ENCODE peak calls at places on chromosomes 12 and 14, in eight cellular contexts. W, E, Q, T, A, K, H and U are unnamed samples.
A peak's percentile ranks its signal among the peaks of the same experiment; 100 is the strongest.

GRCh38 chr12:46219892-46220655 is 48.8 kb downstream of the SLC38A1 start:
- DNase-seq in W (peak; percentile 86), E (no peak), Q (no peak), T (no peak), A (no peak), K (peak; percentile 32), H (peak; percentile 81), U (no peak)

GRCh38 chr12:40515041-40515825 is 177.0 kb upstream of the CNTN1 start:
- DNase-seq in W (no peak), E (no peak), Q (no peak), T (no peak), A (no peak), K (no peak), H (no peak), U (no peak)

GRCh38 chr12:124656947-124657434 is 89.6 kb upstream of the NCOR2 start:
- DNase-seq in W (no peak), E (no peak), Q (no peak), T (no peak), A (no peak), K (no peak), H (no peak), U (no peak)

GRCh38 chr12:96395236-96395635 is 5.0 kb downstream of the CDK17 start:
- DNase-seq in W (no peak), E (no peak), Q (no peak), T (no peak), A (no peak), K (no peak), H (no peak), U (no peak)

GRCh38 chr12:95205685-95206084 is 11.6 kb downstream of the FGD6 start:
- DNase-seq in W (peak; percentile 90), E (peak; percentile 40), Q (no peak), T (peak; percentile 28), A (no peak), K (peak; percentile 83), H (no peak), U (no peak)

GRCh38 chr12:102513739-102514138 is 33.4 kb upstream of the IGF1 start:
- DNase-seq in W (peak; percentile 15), E (no peak), Q (no peak), T (no peak), A (no peak), K (no peak), H (no peak), U (no peak)

GRCh38 chr12:101839324-101840283 is 8.8 kb upstream of the GNPTAB start:
- DNase-seq in W (peak; percentile 68), E (peak; percentile 48), Q (peak; percentile 35), T (peak; percentile 48), A (no peak), K (peak; percentile 69), H (peak; percentile 63), U (peak; percentile 77)

GRCh38 chr14:69880051-69880487 is 853 bp downstream of the SMOC1 start:
- DNase-seq in W (peak; percentile 29), E (no peak), Q (no peak), T (no peak), A (no peak), K (no peak), H (no peak), U (no peak)

GRCh38 chr12:6752181-6752930 is 585 bp downstream of the MLF2 start:
- DNase-seq in W (peak; percentile 62), E (peak; percentile 45), Q (peak; percentile 73), T (no peak), A (peak; percentile 83), K (peak; percentile 69), H (peak; percentile 34), U (no peak)

GRCh38 chr14:34064349-34064748 is 113.5 kb upstream of the EGLN3 start:
- DNase-seq in W (peak; percentile 11), E (peak; percentile 39), Q (peak; percentile 67), T (peak; percentile 51), A (no peak), K (no peak), H (no peak), U (peak; percentile 31)

GRCh38 chr14:69794791-69795190 is 2.2 kb downstream of the SLC10A1 start:
- DNase-seq in W (no peak), E (no peak), Q (no peak), T (no peak), A (no peak), K (no peak), H (no peak), U (no peak)

GRCh38 chr12:12719496-12719895 is 2.3 kb downstream of the CDKN1B start:
- DNase-seq in W (no peak), E (no peak), Q (no peak), T (no peak), A (no peak), K (peak; percentile 29), H (no peak), U (no peak)

GRCh38 chr12:45192041-45192695 is 23.7 kb upstream of the ANO6 start:
- DNase-seq in W (peak; percentile 73), E (no peak), Q (no peak), T (no peak), A (no peak), K (peak; percentile 69), H (peak; percentile 21), U (no peak)

GRCh38 chr14:69043007-69043444 is 63.9 kb upstream of the ACTN1 start:
- DNase-seq in W (no peak), E (peak; percentile 45), Q (peak; percentile 55), T (peak; percentile 39), A (no peak), K (no peak), H (no peak), U (peak; percentile 51)

GRCh38 chr12:97960741-97961608 is 498.4 kb downstream of the RMST start:
- DNase-seq in W (no peak), E (no peak), Q (no peak), T (no peak), A (no peak), K (peak; percentile 31), H (peak; percentile 6), U (peak; percentile 28)

GRCh38 chr14:103301512-103302197 is 32.4 kb upstream of the EIF5 start:
- DNase-seq in W (no peak), E (no peak), Q (no peak), T (no peak), A (no peak), K (no peak), H (peak; percentile 45), U (no peak)

GRCh38 chr14:104803916-104804371 is 3.0 kb downstream of the ZBTB42 start:
- DNase-seq in W (peak; percentile 28), E (no peak), Q (no peak), T (no peak), A (no peak), K (no peak), H (no peak), U (no peak)

GRCh38 chr12:24252580-24252979 is 303.1 kb upstream of the SOX5 start:
- DNase-seq in W (no peak), E (no peak), Q (no peak), T (no peak), A (no peak), K (no peak), H (no peak), U (no peak)

GRCh38 chr12:24256636-24257150 is 307.2 kb upstream of the SOX5 start:
- DNase-seq in W (no peak), E (no peak), Q (no peak), T (no peak), A (no peak), K (no peak), H (no peak), U (no peak)

GRCh38 chr12:24255920-24256635 is 306.6 kb upstream of the SOX5 start:
- DNase-seq in W (no peak), E (no peak), Q (no peak), T (no peak), A (no peak), K (no peak), H (no peak), U (no peak)
- H3K4me3 ChIP-seq in W (no peak overlapping the region), E (no peak overlapping the region), Q (no peak overlapping the region), T (no peak overlapping the region), A (no peak overlapping the region), K (no peak overlapping the region), H (no peak overlapping the region), U (no peak overlapping the region)

GRCh38 chr12:53004178-53004577 is 2.1 kb upstream of the EIF4B start:
- DNase-seq in W (no peak), E (no peak), Q (no peak), T (no peak), A (no peak), K (peak; percentile 47), H (no peak), U (no peak)

GRCh38 chr12:53004582-53004981 is 1.7 kb upstream of the EIF4B start:
- DNase-seq in W (peak; percentile 24), E (no peak), Q (no peak), T (no peak), A (peak; percentile 7), K (peak; percentile 45), H (no peak), U (no peak)

GRCh38 chr12:53005986-53006809 is at the start of gene EIF4B:
- DNase-seq in W (peak; percentile 100), E (peak; percentile 99), Q (peak; percentile 100), T (peak; percentile 99), A (peak; percentile 100), K (peak; percentile 100), H (peak; percentile 94), U (peak; percentile 100)

GRCh38 chr12:53005215-53005985 is 856 bp upstream of the EIF4B start:
- DNase-seq in W (no peak), E (peak; percentile 30), Q (peak; percentile 33), T (peak; percentile 27), A (peak; percentile 73), K (peak; percentile 33), H (no peak), U (no peak)

GRCh38 chr12:53006810-53007742 is 820 bp downstream of the EIF4B start:
- DNase-seq in W (peak; percentile 55), E (peak; percentile 48), Q (peak; percentile 81), T (peak; percentile 60), A (peak; percentile 82), K (peak; percentile 93), H (peak; percentile 91), U (peak; percentile 75)
- TF ChIP-seq POLR2A in W (peak; percentile 55), E (no peak), Q (no peak), T (no peak), A (no peak), K (peak; percentile 56), H (peak; percentile 82), U (no peak)

GRCh38 chr12:27331927-27332324 is 710 bp upstream of the BMAL2 start:
- DNase-seq in W (no peak), E (no peak), Q (no peak), T (no peak), A (no peak), K (no peak), H (no peak), U (no peak)
- H3K4me3 ChIP-seq in W (peak overlapping the region; percentile 69), E (no peak overlapping the region), Q (peak overlapping the region; percentile 71), T (no peak overlapping the region), A (peak overlapping the region; percentile 84), K (peak overlapping the region; percentile 77), H (no peak overlapping the region), U (peak overlapping the region; percentile 70)

DNA sequence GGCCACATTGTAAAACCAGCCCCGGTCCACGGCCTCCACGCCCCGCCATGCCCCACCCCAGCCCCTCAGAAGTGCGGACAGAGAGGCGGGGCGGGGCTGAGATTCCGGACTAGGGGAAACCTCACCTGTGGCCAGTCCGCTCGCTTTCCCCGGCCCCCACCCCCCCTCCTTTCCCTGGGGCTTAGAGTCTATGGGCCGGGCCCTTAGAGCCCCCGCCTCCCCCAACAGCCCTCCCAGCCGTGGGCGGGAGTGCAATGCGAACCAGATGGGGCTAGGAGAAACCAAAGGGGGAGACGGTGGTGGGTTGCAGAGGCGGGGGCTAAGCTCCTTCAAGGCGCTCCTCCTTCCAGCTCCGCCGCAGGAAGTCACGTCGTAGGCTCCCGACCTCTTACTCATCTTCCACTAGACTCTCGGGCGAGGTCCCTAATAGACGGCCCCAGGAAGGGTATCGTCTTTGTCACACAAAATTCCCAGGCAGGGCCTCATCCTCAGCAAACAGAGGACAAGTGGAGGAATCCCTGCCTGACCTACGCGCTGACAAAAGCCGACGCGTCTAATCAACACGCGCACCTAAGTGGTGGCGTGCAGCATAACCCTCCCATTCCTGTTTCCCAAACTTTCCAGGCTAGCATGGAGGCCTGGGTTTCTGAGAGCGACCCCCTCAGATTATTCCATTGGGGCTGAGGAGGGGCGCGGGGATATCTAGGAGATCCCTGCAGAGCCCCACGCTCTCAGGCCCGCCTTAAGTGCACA is 1.0 kb upstream of the NAB2 start:
- DNase-seq in W (peak; percentile 98), E (peak; percentile 91), Q (peak; percentile 90), T (peak; percentile 95), A (peak; percentile 92), K (peak; percentile 94), H (peak; percentile 90), U (peak; percentile 86)
- TF ChIP-seq POLR2A in W (peak; percentile 91), E (no peak), Q (no peak), T (peak; percentile 35), A (no peak), K (peak; percentile 39), H (peak; percentile 84), U (no peak)